ENCODE peak calls at places on chromosomes 6 and 20, in seven cellular contexts. P, U, X, R, J, L and O are unnamed samples.

GRCh38 chr6:144013486-144013909 is 5.4 kb upstream of the PLAGL1 start:
- DNase-seq in P (no peak), U (peak; percentile 31), X (peak; percentile 34), R (peak; percentile 64), J (peak; percentile 27), L (peak; percentile 58), O (peak; percentile 50)

GRCh38 chr6:24547243-24547642 is 52.5 kb downstream of the ALDH5A1 start:
- DNase-seq in P (no peak), U (no peak), X (peak; percentile 6), R (peak; percentile 54), J (no peak), L (no peak), O (peak; percentile 30)

GRCh38 chr6:166341464-166341863 is 881 bp downstream of the SFT2D1 start:
- DNase-seq in P (no peak), U (no peak), X (no peak), R (no peak), J (no peak), L (no peak), O (no peak)

GRCh38 chr20:51386586-51386985 is 155.9 kb downstream of the NFATC2 start:
- DNase-seq in P (no peak), U (no peak), X (peak; percentile 51), R (peak; percentile 66), J (no peak), L (no peak), O (no peak)

GRCh38 chr6:34536959-34537848 is 18.9 kb downstream of the SPDEF start:
- DNase-seq in P (no peak), U (no peak), X (no peak), R (no peak), J (no peak), L (no peak), O (no peak)

GRCh38 chr6:38713812-38714211 is 1.3 kb upstream of the DNAH8 start:
- DNase-seq in P (no peak), U (no peak), X (peak; percentile 55), R (peak; percentile 77), J (no peak), L (peak; percentile 67), O (no peak)

GRCh38 chr6:167827062-167827587 is 414 bp downstream of the AFDN start:
- DNase-seq in P (no peak), U (no peak), X (no peak), R (peak; percentile 42), J (no peak), L (no peak), O (peak; percentile 80)

GRCh38 chr6:151721141-151721540 is 86.3 kb upstream of the ESR1 start:
- DNase-seq in P (no peak), U (no peak), X (no peak), R (no peak), J (no peak), L (no peak), O (no peak)

GRCh38 chr6:96836579-96837137 is 619 bp downstream of the GPR63 start:
- DNase-seq in P (no peak), U (no peak), X (peak; percentile 3), R (peak; percentile 6), J (no peak), L (no peak), O (no peak)

GRCh38 chr6:157840261-157840660 is 17.2 kb downstream of the SNX9 start:
- DNase-seq in P (no peak), U (no peak), X (no peak), R (no peak), J (no peak), L (no peak), O (no peak)

GRCh38 chr6:111355156-111355555 is 127.9 kb downstream of the REV3L start:
- DNase-seq in P (no peak), U (no peak), X (no peak), R (no peak), J (no peak), L (no peak), O (no peak)

GRCh38 chr6:1971612-1972011 is 273.8 kb downstream of the GMDS start:
- DNase-seq in P (no peak), U (no peak), X (no peak), R (no peak), J (no peak), L (no peak), O (no peak)

GRCh38 chr6:101614774-101615173 is 221.3 kb downstream of the GRIK2 start:
- DNase-seq in P (no peak), U (no peak), X (no peak), R (no peak), J (no peak), L (peak; percentile 97), O (no peak)

GRCh38 chr6:36387440-36388303 is at the start of gene ETV7:
- DNase-seq in P (no peak), U (no peak), X (peak; percentile 47), R (peak; percentile 61), J (no peak), L (no peak), O (peak; percentile 69)

GRCh38 chr20:38890497-38890818 is 35.8 kb upstream of the FAM83D start:
- DNase-seq in P (no peak), U (no peak), X (no peak), R (no peak), J (no peak), L (peak; percentile 18), O (peak; percentile 55)

GRCh38 chr6:1893470-1894130 is 283.9 kb downstream of the FOXC1 start:
- DNase-seq in P (no peak), U (no peak), X (no peak), R (no peak), J (no peak), L (no peak), O (no peak)

GRCh38 chr6:26576929-26577719 is 19.6 kb upstream of the ABT1 start:
- DNase-seq in P (no peak), U (no peak), X (peak; percentile 45), R (peak; percentile 75), J (peak; percentile 41), L (peak; percentile 74), O (no peak)

GRCh38 chr6:108655840-108656650 is 95.3 kb downstream of the FOXO3 start:
- DNase-seq in P (no peak), U (no peak), X (no peak), R (no peak), J (no peak), L (no peak), O (no peak)

GRCh38 chr6:1316482-1317220 is 4.8 kb downstream of the FOXQ1 start:
- DNase-seq in P (no peak), U (no peak), X (no peak), R (no peak), J (no peak), L (no peak), O (peak; percentile 40)

GRCh38 chr6:33595001-33595846 is 15.1 kb upstream of the BAK1 start:
- DNase-seq in P (peak; percentile 62), U (no peak), X (no peak), R (no peak), J (no peak), L (peak; percentile 53), O (no peak)

GRCh38 chr20:37939701-37940151 is 36.8 kb downstream of the VSTM2L start:
- DNase-seq in P (peak; percentile 90), U (no peak), X (no peak), R (no peak), J (no peak), L (no peak), O (peak; percentile 15)

GRCh38 chr20:19886666-19887288 is 128.7 kb downstream of the RIN2 start:
- DNase-seq in P (no peak), U (no peak), X (no peak), R (no peak), J (no peak), L (peak; percentile 33), O (no peak)

GRCh38 chr6:52725133-52725529 is 38.1 kb downstream of the GSTA2 start:
- DNase-seq in P (no peak), U (no peak), X (no peak), R (no peak), J (no peak), L (peak; percentile 82), O (no peak)

GRCh38 chr6:63348836-63349235 is 29.1 kb upstream of the LGSN start:
- DNase-seq in P (no peak), U (no peak), X (no peak), R (no peak), J (no peak), L (peak; percentile 17), O (no peak)

GRCh38 chr20:25025986-25026605 is 31.8 kb downstream of the ACSS1 start:
- DNase-seq in P (no peak), U (no peak), X (no peak), R (no peak), J (no peak), L (no peak), O (no peak)

GRCh38 chr20:63178889-63179751 is 36.8 kb downstream of the YTHDF1 start:
- DNase-seq in P (peak; percentile 77), U (peak; percentile 58), X (peak; percentile 69), R (peak; percentile 71), J (peak; percentile 21), L (no peak), O (peak; percentile 90)

GRCh38 chr6:151733680-151734320 is 73.7 kb upstream of the ESR1 start:
- DNase-seq in P (no peak), U (no peak), X (no peak), R (no peak), J (no peak), L (no peak), O (no peak)